ENCODE peak calls at places on chromosomes 16 and 17, in ten cellular contexts. S, J, F, L, V, Z, G, U, A and N are unnamed samples.

GRCh38 chr16:28981517-28981916 is 3.3 kb upstream of the LAT start:
- DNase-seq in S (no peak), J (peak), F (no peak), L (no peak), V (peak), Z (peak), G (no peak), U (no peak), A (no peak), N (peak)

GRCh38 chr17:47955497-47956461 is 1.9 kb downstream of the PRR15L start:
- DNase-seq in S (no peak), J (no peak), F (no peak), L (no peak), V (no peak), Z (no peak), G (no peak), U (no peak), A (no peak), N (no peak)

GRCh38 chr17:30304778-30305177 is 13.0 kb upstream of the BLMH start:
- DNase-seq in S (no peak), J (no peak), F (no peak), L (no peak), V (no peak), Z (no peak), G (no peak), U (no peak), A (no peak), N (no peak)

GRCh38 chr16:88885693-88886253 is 19.3 kb upstream of the PABPN1L start:
- DNase-seq in S (no peak), J (no peak), F (no peak), L (no peak), V (no peak), Z (no peak), G (no peak), U (no peak), A (no peak), N (no peak)

GRCh38 chr16:7391694-7392093 is 59.0 kb downstream of the RBFOX1 start:
- DNase-seq in S (no peak), J (no peak), F (no peak), L (no peak), V (no peak), Z (no peak), G (no peak), U (no peak), A (no peak), N (no peak)

GRCh38 chr16:81500833-81501521 is 56.4 kb downstream of the CMIP start:
- DNase-seq in S (no peak), J (peak), F (no peak), L (no peak), V (no peak), Z (no peak), G (no peak), U (no peak), A (no peak), N (peak)

GRCh38 chr16:74094514-74094913 is 202.1 kb upstream of the PSMD7 start:
- DNase-seq in S (no peak), J (no peak), F (no peak), L (no peak), V (no peak), Z (no peak), G (no peak), U (no peak), A (no peak), N (no peak)

GRCh38 chr16:82177555-82177954 is 7.5 kb upstream of the MPHOSPH6 start:
- DNase-seq in S (no peak), J (no peak), F (no peak), L (no peak), V (no peak), Z (no peak), G (no peak), U (no peak), A (no peak), N (no peak)

GRCh38 chr17:44400226-44400847 is 10.9 kb upstream of the ITGA2B start:
- DNase-seq in S (no peak), J (no peak), F (no peak), L (no peak), V (no peak), Z (peak), G (no peak), U (no peak), A (no peak), N (peak)

GRCh38 chr17:41049110-41049509 is 2.0 kb upstream of the KRTAP2-1 start:
- DNase-seq in S (no peak), J (peak), F (no peak), L (no peak), V (no peak), Z (no peak), G (no peak), U (no peak), A (no peak), N (no peak)

GRCh38 chr17:9473716-9474115 is 101.9 kb downstream of the STX8 start:
- DNase-seq in S (no peak), J (no peak), F (no peak), L (no peak), V (no peak), Z (no peak), G (no peak), U (no peak), A (no peak), N (no peak)

GRCh38 chr17:40061532-40062038 is 1.2 kb upstream of the THRA start:
- DNase-seq in S (no peak), J (no peak), F (no peak), L (no peak), V (no peak), Z (no peak), G (no peak), U (no peak), A (no peak), N (no peak)

GRCh38 chr16:57567691-57568090 is 25.2 kb downstream of the ADGRG5 start:
- DNase-seq in S (no peak), J (no peak), F (no peak), L (no peak), V (no peak), Z (no peak), G (no peak), U (no peak), A (no peak), N (no peak)

GRCh38 chr16:55042556-55043432 is 112.1 kb downstream of the IRX5 start:
- DNase-seq in S (no peak), J (no peak), F (no peak), L (no peak), V (no peak), Z (no peak), G (no peak), U (no peak), A (no peak), N (no peak)

GRCh38 chr16:13453938-13454553 is 465.9 kb upstream of the ERCC4 start:
- DNase-seq in S (no peak), J (no peak), F (no peak), L (no peak), V (peak), Z (peak), G (peak), U (no peak), A (no peak), N (peak)

GRCh38 chr16:85412911-85413520 is 200.1 kb upstream of the GSE1 start:
- DNase-seq in S (peak), J (no peak), F (no peak), L (no peak), V (no peak), Z (no peak), G (no peak), U (no peak), A (no peak), N (no peak)

GRCh38 chr17:66814570-66814969 is 20.3 kb upstream of the CACNG5 start:
- DNase-seq in S (no peak), J (no peak), F (no peak), L (no peak), V (no peak), Z (no peak), G (peak), U (no peak), A (no peak), N (no peak)

GRCh38 chr17:75641343-75641742 is 8.1 kb downstream of the SMIM5 start:
- DNase-seq in S (no peak), J (no peak), F (no peak), L (no peak), V (no peak), Z (no peak), G (no peak), U (no peak), A (no peak), N (no peak)

GRCh38 chr16:2490190-2491105 is 15.5 kb downstream of the TBC1D24 start:
- DNase-seq in S (no peak), J (no peak), F (no peak), L (no peak), V (no peak), Z (no peak), G (no peak), U (no peak), A (no peak), N (no peak)